ENCODE peak calls at places on chromosomes 11 and 22, in ten cellular contexts. L, A, M, Y, N, H, F, S, V and C are unnamed samples.

GRCh38 chr22:18931905-18932652 is 4.0 kb downstream of the PRODH start:
- DNase-seq in L (no peak), A (no peak), M (no peak), Y (no peak), N (no peak), H (no peak), F (no peak), S (no peak), V (no peak), C (no peak)

GRCh38 chr22:46846154-46846831 is 83.8 kb downstream of the TBC1D22A start:
- DNase-seq in L (no peak), A (peak), M (no peak), Y (no peak), N (no peak), H (no peak), F (no peak), S (no peak), V (no peak), C (peak)

GRCh38 chr11:35040221-35040942 is 98.6 kb upstream of the CD44 start:
- DNase-seq in L (peak), A (peak), M (no peak), Y (no peak), N (no peak), H (no peak), F (no peak), S (no peak), V (no peak), C (peak)

GRCh38 chr11:10004526-10005113 is 289.4 kb downstream of the SBF2 start:
- DNase-seq in L (no peak), A (no peak), M (no peak), Y (no peak), N (no peak), H (no peak), F (no peak), S (no peak), V (no peak), C (no peak)

GRCh38 chr22:44486538-44486937 is 11.5 kb downstream of the RTL6 start:
- DNase-seq in L (no peak), A (no peak), M (no peak), Y (no peak), N (no peak), H (no peak), F (peak), S (no peak), V (no peak), C (no peak)

GRCh38 chr11:1924646-1925372 is 5.3 kb downstream of the TNNT3 start:
- DNase-seq in L (no peak), A (no peak), M (no peak), Y (no peak), N (no peak), H (no peak), F (no peak), S (no peak), V (no peak), C (no peak)

GRCh38 chr22:42766860-42767259 is 46.2 kb upstream of the A4GALT start:
- DNase-seq in L (peak), A (no peak), M (no peak), Y (no peak), N (no peak), H (no peak), F (no peak), S (no peak), V (no peak), C (no peak)

GRCh38 chr11:76557466-76557865 is 112.6 kb downstream of the EMSY start:
- DNase-seq in L (no peak), A (no peak), M (no peak), Y (no peak), N (no peak), H (no peak), F (no peak), S (no peak), V (no peak), C (no peak)

GRCh38 chr22:43983808-43984207 is 28.6 kb downstream of the SAMM50 start:
- DNase-seq in L (no peak), A (no peak), M (no peak), Y (no peak), N (no peak), H (no peak), F (no peak), S (no peak), V (no peak), C (no peak)

GRCh38 chr11:68298659-68299516 is 13.5 kb upstream of the LRP5 start:
- DNase-seq in L (no peak), A (no peak), M (no peak), Y (no peak), N (peak), H (no peak), F (no peak), S (no peak), V (no peak), C (no peak)

GRCh38 chr11:126991596-126991995 is 9.0 kb downstream of the KIRREL3 start:
- DNase-seq in L (no peak), A (peak), M (no peak), Y (no peak), N (no peak), H (no peak), F (no peak), S (no peak), V (no peak), C (peak)

GRCh38 chr11:3177931-3178330 is 12.8 kb upstream of the OSBPL5 start:
- DNase-seq in L (no peak), A (no peak), M (no peak), Y (no peak), N (no peak), H (no peak), F (no peak), S (no peak), V (no peak), C (peak)

GRCh38 chr22:17115927-17116326 is 5.2 kb downstream of the TMEM121B start:
- DNase-seq in L (no peak), A (no peak), M (no peak), Y (no peak), N (no peak), H (no peak), F (no peak), S (no peak), V (no peak), C (no peak)

GRCh38 chr11:67696998-67697397 is 22.6 kb upstream of the ALDH3B2 start:
- DNase-seq in L (no peak), A (no peak), M (no peak), Y (no peak), N (no peak), H (no peak), F (no peak), S (no peak), V (no peak), C (no peak)

GRCh38 chr11:25860677-25861445 is 471.1 kb upstream of the ANO3 start:
- DNase-seq in L (no peak), A (peak), M (no peak), Y (no peak), N (no peak), H (peak), F (no peak), S (no peak), V (no peak), C (no peak)

GRCh38 chr11:12235945-12236743 is 125.8 kb downstream of the MICAL2 start:
- DNase-seq in L (peak), A (peak), M (no peak), Y (no peak), N (peak), H (peak), F (no peak), S (peak), V (no peak), C (peak)

GRCh38 chr22:29041408-29041807 is 20.2 kb downstream of the C22orf31 start:
- DNase-seq in L (no peak), A (peak), M (no peak), Y (no peak), N (no peak), H (no peak), F (no peak), S (no peak), V (no peak), C (peak)

GRCh38 chr11:96105197-96105895 is 181.4 kb upstream of the MTMR2 start:
- DNase-seq in L (no peak), A (peak), M (no peak), Y (no peak), N (no peak), H (no peak), F (no peak), S (no peak), V (no peak), C (no peak)

GRCh38 chr11:11589385-11589890 is 32.4 kb downstream of the GALNT18 start:
- DNase-seq in L (no peak), A (no peak), M (no peak), Y (no peak), N (no peak), H (no peak), F (no peak), S (no peak), V (no peak), C (no peak)

GRCh38 chr22:36413022-36413770 is 25.4 kb upstream of the MYH9 start:
- DNase-seq in L (no peak), A (no peak), M (no peak), Y (no peak), N (no peak), H (no peak), F (peak), S (no peak), V (no peak), C (peak)

GRCh38 chr22:24542641-24543040 is 12.3 kb downstream of the GUCD1 start:
- DNase-seq in L (no peak), A (no peak), M (peak), Y (no peak), N (no peak), H (no peak), F (no peak), S (no peak), V (no peak), C (no peak)

GRCh38 chr22:21816787-21817496 is 50.5 kb downstream of the MAPK1 start:
- DNase-seq in L (peak), A (peak), M (no peak), Y (no peak), N (peak), H (peak), F (no peak), S (peak), V (no peak), C (peak)

GRCh38 chr22:35777335-35777975 is 59.8 kb downstream of the APOL5 start:
- DNase-seq in L (no peak), A (peak), M (no peak), Y (no peak), N (no peak), H (peak), F (no peak), S (peak), V (no peak), C (peak)

GRCh38 chr11:96155627-96156378 is 187.2 kb downstream of the MAML2 start:
- DNase-seq in L (peak), A (peak), M (peak), Y (no peak), N (peak), H (peak), F (peak), S (peak), V (peak), C (peak)

GRCh38 chr11:12979928-12980689 is 29.0 kb upstream of the RASSF10 start:
- DNase-seq in L (no peak), A (no peak), M (no peak), Y (peak), N (no peak), H (no peak), F (no peak), S (no peak), V (no peak), C (no peak)

GRCh38 chr22:23181763-23182288 is 1.5 kb downstream of the BCR start:
- DNase-seq in L (no peak), A (no peak), M (no peak), Y (no peak), N (no peak), H (no peak), F (no peak), S (no peak), V (no peak), C (no peak)

GRCh38 chr11:131889146-131889577 is 518.7 kb downstream of the NTM start:
- DNase-seq in L (no peak), A (peak), M (no peak), Y (no peak), N (no peak), H (peak), F (no peak), S (peak), V (no peak), C (peak)

GRCh38 chr11:1778141-1778911 is 14.6 kb upstream of the CTSD start:
- DNase-seq in L (no peak), A (no peak), M (no peak), Y (no peak), N (peak), H (no peak), F (no peak), S (no peak), V (no peak), C (no peak)

GRCh38 chr11:15489281-15489680 is 374.6 kb downstream of the INSC start:
- DNase-seq in L (no peak), A (no peak), M (no peak), Y (no peak), N (no peak), H (no peak), F (no peak), S (no peak), V (no peak), C (no peak)

GRCh38 chr11:1073261-1073724 is 1.4 kb upstream of the MUC2 start:
- DNase-seq in L (no peak), A (peak), M (peak), Y (no peak), N (no peak), H (no peak), F (peak), S (peak), V (peak), C (no peak)

GRCh38 chr11:65988791-65989592 is 13.0 kb downstream of the EIF1AD start:
- DNase-seq in L (peak), A (peak), M (peak), Y (peak), N (peak), H (peak), F (peak), S (peak), V (peak), C (peak)

GRCh38 chr11:119352857-119353260 is 6.4 kb upstream of the MFRP start:
- DNase-seq in L (no peak), A (peak), M (no peak), Y (no peak), N (peak), H (no peak), F (peak), S (no peak), V (no peak), C (no peak)

GRCh38 chr11:46674463-46675287 is 25.7 kb downstream of the ARHGAP1 start:
- DNase-seq in L (no peak), A (no peak), M (peak), Y (peak), N (no peak), H (no peak), F (peak), S (no peak), V (peak), C (no peak)

GRCh38 chr11:14075118-14075601 is 112.6 kb downstream of the SPON1 start:
- DNase-seq in L (no peak), A (no peak), M (no peak), Y (no peak), N (no peak), H (no peak), F (no peak), S (no peak), V (peak), C (no peak)

DNA sequence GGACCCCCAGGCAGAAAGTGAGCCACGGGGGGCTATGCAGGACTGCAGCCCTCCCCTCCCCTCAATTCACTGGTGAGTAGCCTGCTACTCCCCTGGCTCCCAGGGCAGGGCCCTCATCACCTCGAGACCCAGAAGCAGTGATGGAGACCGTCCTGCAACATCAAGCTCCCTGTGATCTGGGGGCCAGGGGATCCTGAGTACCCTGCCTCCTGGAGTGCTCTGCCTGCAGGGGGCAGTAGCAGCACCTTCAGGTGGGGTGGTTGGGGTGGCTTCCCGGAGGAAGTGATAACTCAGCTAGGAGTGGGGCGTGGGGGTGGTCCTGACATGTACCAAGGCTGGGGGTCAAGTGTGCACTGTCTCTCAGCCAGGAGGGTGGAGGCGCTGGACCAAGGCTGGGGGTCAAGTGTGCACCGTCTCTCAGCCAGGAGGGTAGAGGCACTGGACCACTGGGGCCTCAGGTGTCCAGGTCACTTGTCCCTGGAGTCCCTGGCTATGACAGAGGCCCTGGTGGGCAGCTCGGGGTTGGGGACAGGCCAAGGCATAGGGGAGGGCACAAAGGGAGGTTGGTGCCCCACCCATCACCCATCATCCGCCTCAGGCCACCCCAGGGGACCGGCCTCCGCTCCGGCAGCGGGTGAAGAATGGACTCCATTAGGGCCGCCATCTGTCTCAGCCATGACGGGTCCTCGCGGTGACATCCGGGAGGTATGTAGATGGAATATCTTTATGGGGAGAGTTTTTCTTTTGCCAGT is 9.4 kb downstream of the RTN4R start:
- DNase-seq in L (peak), A (no peak), M (no peak), Y (peak), N (peak), H (no peak), F (no peak), S (no peak), V (peak), C (no peak)
- TF ChIP-seq CTCF in L (peak), A (peak), M (no peak), Y (peak), N (peak), H (peak), F (no peak), S (peak), V (peak), C (peak)

GRCh38 chr22:32623943-32624342 is 149.3 kb downstream of the FBXO7 start:
- DNase-seq in L (no peak), A (peak), M (peak), Y (no peak), N (no peak), H (peak), F (peak), S (peak), V (no peak), C (peak)
- TF ChIP-seq CTCF in L (no peak), A (no peak), M (no peak), Y (no peak), N (no peak), H (no peak), F (no peak), S (no peak), V (no peak), C (no peak)

DNA sequence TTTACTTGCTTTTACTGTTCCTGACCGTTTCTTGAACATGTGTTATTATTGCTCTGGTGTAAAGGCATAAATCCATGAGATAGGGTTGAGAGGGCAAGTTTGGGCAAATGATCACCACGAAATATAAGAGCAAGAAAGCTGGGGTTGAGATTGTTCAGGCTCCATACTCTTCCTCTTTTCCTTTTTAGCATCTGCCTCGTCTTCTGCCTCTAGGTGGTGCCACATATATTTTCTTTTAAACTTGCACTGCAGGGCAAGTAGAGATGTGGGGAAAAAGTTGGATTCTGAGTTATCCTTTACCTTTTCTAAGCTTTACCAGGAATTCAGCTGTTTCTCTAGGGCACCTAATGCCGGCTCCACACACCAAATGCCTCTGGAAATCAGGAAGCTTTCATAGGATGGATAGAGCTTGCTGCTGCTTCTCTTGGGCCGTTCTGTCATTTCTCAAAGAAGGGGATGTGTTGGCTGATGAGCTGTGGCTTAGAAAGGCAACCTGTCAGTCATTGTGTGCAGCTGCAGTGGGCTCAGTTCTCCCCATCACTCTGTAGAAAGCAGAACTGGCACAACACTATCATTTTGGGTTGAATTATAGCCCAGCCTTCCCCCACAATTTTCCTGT is 98.2 kb downstream of the LDLRAD3 start:
- DNase-seq in L (peak), A (peak), M (no peak), Y (no peak), N (no peak), H (no peak), F (no peak), S (no peak), V (no peak), C (peak)
- TF ChIP-seq CTCF in L (peak), A (peak), M (peak), Y (peak), N (peak), H (peak), F (peak), S (peak), V (no peak), C (peak)

DNA sequence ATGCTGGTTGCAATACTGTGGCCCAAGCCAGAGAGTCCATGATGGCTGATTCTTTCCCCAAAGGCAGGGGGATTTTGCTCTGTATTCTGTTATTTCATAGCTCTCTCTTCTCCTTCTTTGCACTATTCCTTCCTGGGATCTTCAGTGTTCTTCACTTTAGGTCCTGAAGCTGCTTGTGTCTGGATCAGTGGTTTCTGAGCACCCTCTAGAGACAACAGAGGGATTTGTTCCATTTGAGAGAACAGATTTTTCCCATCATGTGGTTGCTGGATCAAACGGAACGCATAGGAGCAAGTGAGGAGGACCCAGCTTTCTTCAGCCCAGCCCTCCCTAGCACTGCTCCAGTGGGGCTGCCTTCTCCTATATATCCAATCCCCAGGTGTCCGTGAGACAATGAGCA is 68.7 kb upstream of the SYN3 start:
- DNase-seq in L (no peak), A (peak), M (no peak), Y (no peak), N (no peak), H (no peak), F (no peak), S (no peak), V (no peak), C (no peak)
- TF ChIP-seq CTCF in L (no peak), A (no peak), M (no peak), Y (no peak), N (no peak), H (no peak), F (peak), S (no peak), V (no peak), C (no peak)